ENCODE peak calls at places on chromosome 7, in nine cellular contexts. E is AG09309; U is GM03348; O is stimulated activated CD4-positive, alpha-beta T cell treated with anti-CD3 and anti-CD28 coated beads, Interleukin-12 subunit alpha, Interleukin-12 subunit beta, amount 100 ng/mL, for 4 hours; K is anterior cingulate cortex; C is HFFc6; Y is stimulated activated CD8-positive, alpha-beta memory T cell treated with anti-CD3 and anti-CD28 coated beads, Interleukin-15, amount 100 ng/mL, for 24 hours; Z is spleen; D is suprapubic skin. S is an unnamed sample.
A peak's percentile ranks its signal among the peaks of the same experiment; 100 is the strongest.

GRCh38 chr7:47489624-47490023 is 92.3 kb downstream of the TNS3 start:
- DNase-seq in D (no peak), C (no peak), K (no peak), Z (peak; percentile 68), E (no peak), U (no peak), O (no peak), Y (no peak), S (no peak)

GRCh38 chr7:139471740-139472353 is 11.6 kb downstream of the KLRG2 start:
- DNase-seq in K (no peak), D (no peak), U (no peak), O (no peak), Z (no peak), E (no peak), Y (no peak), C (peak; percentile 30), S (no peak)

GRCh38 chr7:94348142-94348541 is 46.6 kb upstream of the COL1A2 start:
- DNase-seq in K (no peak), E (peak; percentile 99), O (no peak), Y (no peak), D (peak; percentile 62), U (peak; percentile 83), Z (no peak), C (peak; percentile 93), S (no peak)

GRCh38 chr7:25263292-25263691 is 35.0 kb upstream of the NPVF start:
- DNase-seq in O (no peak), U (no peak), Y (no peak), C (no peak), K (no peak), E (no peak), Z (no peak), D (no peak), S (no peak)

GRCh38 chr7:72335561-72336381 is 76.4 kb downstream of the CALN1 start:
- DNase-seq in Y (no peak), D (no peak), U (no peak), E (no peak), Z (no peak), K (no peak), C (no peak), O (no peak), S (no peak)

GRCh38 chr7:24381919-24382505 is 98.0 kb downstream of the NPY start:
- DNase-seq in D (no peak), E (no peak), O (no peak), Z (no peak), U (peak; percentile 25), Y (no peak), C (peak; percentile 3), K (no peak), S (no peak)

GRCh38 chr7:83476501-83476900 is 172.4 kb downstream of the SEMA3E start:
- DNase-seq in O (no peak), D (no peak), K (no peak), E (no peak), C (no peak), Z (no peak), Y (no peak), U (no peak), S (no peak)

GRCh38 chr7:12162420-12163113 is 48.5 kb upstream of the TMEM106B start:
- DNase-seq in K (no peak), Y (no peak), O (no peak), U (peak; percentile 4), C (no peak), D (no peak), E (no peak), Z (no peak), S (no peak)

GRCh38 chr7:83550100-83550499 is 98.8 kb downstream of the SEMA3E start:
- DNase-seq in Z (no peak), D (no peak), U (peak; percentile 55), K (no peak), Y (no peak), O (no peak), E (no peak), C (peak; percentile 22), S (no peak)

GRCh38 chr7:111256391-111256790 is 165.5 kb downstream of the LRRN3 start:
- DNase-seq in O (no peak), U (no peak), C (no peak), D (no peak), Y (no peak), Z (no peak), E (no peak), K (no peak), S (no peak)

GRCh38 chr7:127189885-127190284 is 62.9 kb downstream of the GRM8 start:
- DNase-seq in O (no peak), U (no peak), C (no peak), D (no peak), Y (no peak), K (no peak), E (no peak), Z (no peak), S (no peak)

GRCh38 chr7:94067047-94067446 is 62.9 kb upstream of the BET1 start:
- DNase-seq in K (no peak), E (no peak), D (no peak), U (no peak), Z (no peak), C (no peak), O (no peak), Y (no peak), S (no peak)

GRCh38 chr7:17466201-17466600 is 167.7 kb downstream of the AHR start:
- DNase-seq in K (no peak), Z (no peak), E (no peak), U (no peak), O (no peak), Y (no peak), D (no peak), C (no peak), S (no peak)

GRCh38 chr7:55128693-55129394 is 110.0 kb downstream of the EGFR start:
- DNase-seq in C (peak; percentile 39), Y (no peak), U (no peak), E (no peak), O (no peak), K (no peak), Z (no peak), D (peak; percentile 57), S (no peak)

GRCh38 chr7:69922011-69922803 is 323.9 kb downstream of the AUTS2 start:
- DNase-seq in D (no peak), U (no peak), O (no peak), K (no peak), Z (no peak), E (no peak), C (no peak), Y (no peak), S (no peak)

GRCh38 chr7:111735661-111736323 is 173.5 kb upstream of the IMMP2L start:
- DNase-seq in Y (no peak), Z (no peak), U (peak; percentile 83), C (peak; percentile 74), K (no peak), D (no peak), O (peak; percentile 28), E (peak; percentile 53), S (no peak)

GRCh38 chr7:101133621-101134398 is 6.9 kb downstream of the SERPINE1 start:
- DNase-seq in O (no peak), Z (no peak), K (no peak), U (no peak), C (peak; percentile 48), E (no peak), Y (no peak), D (no peak), S (no peak)

GRCh38 chr7:76423666-76424412 is 911 bp upstream of the ZP3 start:
- DNase-seq in K (no peak), O (no peak), U (peak; percentile 20), Y (no peak), D (no peak), C (no peak), Z (peak; percentile 54), E (no peak), S (no peak)

GRCh38 chr7:92835851-92836488 is 403 bp downstream of the CDK6 start:
- DNase-seq in E (no peak), C (peak; percentile 25), D (peak; percentile 60), Y (peak; percentile 26), U (peak; percentile 37), O (peak; percentile 46), Z (peak; percentile 76), K (no peak), S (no peak)

GRCh38 chr7:131235489-131236317 is 92.0 kb upstream of the MKLN1 start:
- DNase-seq in D (no peak), U (peak; percentile 85), E (peak; percentile 91), K (peak; percentile 41), C (peak; percentile 97), Y (peak; percentile 20), Z (no peak), O (peak; percentile 47), S (no peak)

GRCh38 chr7:154553711-154554265 is 449.1 kb downstream of the PAXIP1 start:
- DNase-seq in U (no peak), C (no peak), Y (no peak), K (no peak), O (no peak), Z (no peak), E (no peak), D (no peak), S (no peak)

GRCh38 chr7:64879800-64880199 is 23.3 kb upstream of the ZNF273 start:
- DNase-seq in K (no peak), U (no peak), E (no peak), Y (no peak), Z (no peak), D (peak; percentile 55), C (no peak), O (no peak), S (no peak)

GRCh38 chr7:74033372-74034311 is 5.7 kb downstream of the ELN start:
- DNase-seq in U (no peak), E (no peak), O (no peak), C (no peak), K (no peak), Z (no peak), Y (no peak), D (peak; percentile 81), S (no peak)

GRCh38 chr7:96116173-96116572 is 205.7 kb downstream of the SLC25A13 start:
- DNase-seq in Y (no peak), C (no peak), O (no peak), Z (no peak), E (no peak), U (no peak), D (no peak), K (no peak), S (no peak)

GRCh38 chr7:27840314-27840713 is 100.4 kb downstream of the TAX1BP1 start:
- DNase-seq in E (no peak), Y (no peak), Z (no peak), U (peak; percentile 3), K (no peak), D (no peak), O (peak; percentile 33), C (no peak), S (no peak)

GRCh38 chr7:151663382-151664100 is 143.8 kb upstream of the RHEB start:
- DNase-seq in U (no peak), Z (no peak), D (no peak), K (no peak), E (no peak), C (no peak), O (no peak), Y (no peak), S (no peak)

GRCh38 chr7:155291045-155291530 is 6.6 kb upstream of the INSIG1 start:
- DNase-seq in K (no peak), Y (no peak), O (no peak), E (no peak), Z (no peak), D (no peak), U (peak; percentile 58), C (peak; percentile 52), S (no peak)

GRCh38 chr7:35424869-35425495 is 171.1 kb upstream of the TBX20 start:
- DNase-seq in K (no peak), C (peak; percentile 36), E (peak; percentile 1), U (peak; percentile 80), D (no peak), Y (no peak), O (peak; percentile 46), Z (peak; percentile 81), S (no peak)

GRCh38 chr7:37832194-37832593 is 16.2 kb upstream of the NME8 start:
- DNase-seq in E (no peak), D (peak; percentile 75), Y (no peak), C (no peak), O (no peak), Z (peak; percentile 89), K (peak; percentile 19), U (peak; percentile 3), S (no peak)

GRCh38 chr7:106629521-106629920 is 31.4 kb downstream of the CCDC71L start:
- DNase-seq in D (no peak), Y (no peak), U (peak; percentile 65), O (no peak), C (peak; percentile 57), E (peak; percentile 7), Z (no peak), K (no peak), S (no peak)

GRCh38 chr7:29457565-29457971 is 106.1 kb upstream of the PRR15 start:
- DNase-seq in Y (no peak), C (peak; percentile 50), K (no peak), E (peak; percentile 50), Z (no peak), U (peak; percentile 68), D (no peak), O (no peak), S (no peak)

S was measured in mesenteric fat pad.